ENCODE peak calls at places on chromosomes 12 and 14, in four cellular contexts. A is cardiac muscle cell, U is adrenal gland, E is PC-3. C is an unnamed sample. For H3K27me3, the result is how much of the 10 kb centered on the place peaks cover.

GRCh38 chr14:69351911-69352310 is 46.2 kb downstream of the ERH start:
- DNase-seq in A (no peak), U (no peak), E (no peak), C (no peak)

GRCh38 chr12:41188058-41188840 is at the start of gene PDZRN4:
- DNase-seq in E (no peak), U (peak), A (peak), C (no peak)

GRCh38 chr14:90534091-90534837 is 137.4 kb downstream of the CALM1 start:
- DNase-seq in E (no peak), A (peak), U (no peak), C (no peak)

GRCh38 chr14:61452452-61452851 is 131.1 kb downstream of the PRKCH start:
- DNase-seq in U (no peak), E (no peak), A (no peak), C (no peak)

GRCh38 chr14:93838253-93838652 is 50.0 kb upstream of the PRIMA1 start:
- DNase-seq in A (no peak), U (no peak), E (no peak), C (no peak)

GRCh38 chr12:125804660-125805059 is 739.4 kb downstream of the AACS start:
- DNase-seq in A (no peak), E (no peak), U (no peak), C (no peak)

GRCh38 chr12:87801860-87802720 is 227.1 kb downstream of the C12orf50 start:
- DNase-seq in U (no peak), A (peak), E (peak), C (no peak)

GRCh38 chr14:104855532-104856090 is 9.5 kb upstream of the CEP170B start:
- DNase-seq in U (no peak), A (no peak), E (no peak), C (no peak)

GRCh38 chr12:1878214-1878613 is 40.2 kb downstream of the CACNA2D4 start:
- DNase-seq in A (no peak), E (no peak), U (no peak), C (no peak)

GRCh38 chr14:33835677-33836076 is 115.2 kb downstream of the EGLN3 start:
- DNase-seq in E (no peak), A (no peak), U (no peak), C (no peak)

GRCh38 chr14:96245710-96246534 is 10.1 kb upstream of the BDKRB1 start:
- DNase-seq in A (peak), U (no peak), E (no peak), C (no peak)

GRCh38 chr14:66572836-66573235 is 64.9 kb downstream of the GPHN start:
- DNase-seq in A (peak), E (no peak), U (no peak), C (no peak)

GRCh38 chr14:96384053-96384452 is 7.9 kb upstream of the AK7 start:
- DNase-seq in U (no peak), E (no peak), A (no peak), C (no peak)

GRCh38 chr12:46371718-46372130 is 849 bp downstream of the SLC38A2 start:
- DNase-seq in A (peak), E (peak), U (peak), C (peak)

GRCh38 chr12:57803317-57803893 is 15.1 kb downstream of the AVIL start:
- DNase-seq in E (peak), U (peak), A (peak), C (peak)

GRCh38 chr14:93105362-93105761 is 10.4 kb downstream of the ITPK1 start:
- DNase-seq in E (peak), A (peak), U (peak), C (peak)

GRCh38 chr14:76408877-76409276 is 32.9 kb downstream of the ESRRB start:
- DNase-seq in U (no peak), A (no peak), E (no peak), C (no peak)

GRCh38 chr12:58364389-58365086 is 423.2 kb downstream of the ATP23 start:
- DNase-seq in A (peak), U (no peak), E (peak), C (no peak)

GRCh38 chr14:57533214-57533613 is 39.6 kb upstream of the CCDC198 start:
- DNase-seq in A (peak), E (peak), U (peak), C (peak)

GRCh38 chr12:53751336-53752191 is at the start of gene CISTR:
- DNase-seq in U (peak), A (no peak), E (no peak), C (peak)

GRCh38 chr12:113867258-113867657 is 98.9 kb downstream of the RBM19 start:
- DNase-seq in U (no peak), A (peak), E (peak), C (no peak)

DNA sequence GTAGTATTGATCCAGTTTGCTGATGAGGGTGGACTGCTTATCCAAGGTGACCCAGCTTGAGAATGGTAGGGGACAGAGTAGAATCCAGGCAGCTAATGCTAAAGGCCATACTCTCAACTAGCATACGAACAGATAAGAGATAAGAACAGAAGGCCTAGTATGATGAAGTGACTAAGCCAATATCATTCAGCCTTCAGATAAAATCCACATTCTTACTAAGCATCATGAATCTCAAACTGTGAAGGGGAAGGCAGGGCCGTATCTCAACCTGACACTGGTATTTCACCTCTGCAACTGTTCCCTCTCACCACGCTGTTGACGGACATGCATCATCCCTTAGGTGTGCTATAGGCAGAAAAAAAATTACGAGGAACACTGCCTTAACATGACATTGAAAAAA is 8.1 kb upstream of the CKAP4 start:
- DNase-seq in A (no peak), U (no peak), E (no peak), C (no peak)
- H3K27ac ChIP-seq in A (no peak), U (no peak), E (no peak), C (no peak)

DNA sequence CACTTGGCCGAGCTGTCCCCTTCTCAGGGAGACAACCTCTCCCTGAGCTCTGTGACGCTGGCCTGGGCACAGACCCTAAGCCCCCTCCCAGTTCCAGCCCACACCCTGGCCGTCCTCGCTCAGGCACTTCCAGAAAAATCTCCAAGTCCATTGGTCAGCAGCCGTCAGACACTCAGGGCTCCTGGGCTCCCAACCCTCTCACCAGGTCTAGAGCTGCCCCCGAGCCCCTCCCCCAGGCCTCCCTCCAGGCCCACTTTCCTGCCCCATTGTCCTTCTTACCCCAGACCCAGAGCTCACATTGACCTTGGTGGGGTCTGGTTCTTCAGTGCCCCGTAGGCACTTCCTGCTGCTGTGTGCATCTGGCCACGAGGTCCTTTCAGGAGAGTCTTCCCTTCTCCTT is 249.3 kb upstream of the RTL1 start:
- DNase-seq in A (no peak), E (no peak), U (no peak), C (no peak)
- H3K27me3 ChIP-seq in A (under half), E (under half), U (under half), C (under half)

DNA sequence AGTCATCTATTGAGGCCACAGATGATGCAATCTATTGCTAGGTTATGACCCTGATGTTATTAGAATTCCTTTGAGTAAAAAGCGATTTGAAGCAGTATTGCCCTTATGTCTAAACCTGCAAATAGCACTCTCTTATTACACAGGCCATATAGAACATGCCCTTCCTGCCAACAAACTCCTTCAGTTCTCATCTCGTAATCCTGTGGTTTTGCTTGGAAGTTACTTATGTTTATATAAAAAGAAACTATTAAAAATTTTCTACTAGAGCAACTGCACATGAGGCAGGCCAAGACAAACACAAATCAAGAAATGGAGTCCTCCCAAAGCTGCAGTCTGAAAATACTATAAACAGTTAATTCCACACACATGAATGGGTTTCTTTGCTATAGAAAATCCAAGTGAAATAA is 1200.2 kb downstream of the LRFN5 start:
- DNase-seq in U (no peak), A (peak), E (peak), C (no peak)
- H3K27ac ChIP-seq in U (no peak), A (no peak), E (peak), C (no peak)

DNA sequence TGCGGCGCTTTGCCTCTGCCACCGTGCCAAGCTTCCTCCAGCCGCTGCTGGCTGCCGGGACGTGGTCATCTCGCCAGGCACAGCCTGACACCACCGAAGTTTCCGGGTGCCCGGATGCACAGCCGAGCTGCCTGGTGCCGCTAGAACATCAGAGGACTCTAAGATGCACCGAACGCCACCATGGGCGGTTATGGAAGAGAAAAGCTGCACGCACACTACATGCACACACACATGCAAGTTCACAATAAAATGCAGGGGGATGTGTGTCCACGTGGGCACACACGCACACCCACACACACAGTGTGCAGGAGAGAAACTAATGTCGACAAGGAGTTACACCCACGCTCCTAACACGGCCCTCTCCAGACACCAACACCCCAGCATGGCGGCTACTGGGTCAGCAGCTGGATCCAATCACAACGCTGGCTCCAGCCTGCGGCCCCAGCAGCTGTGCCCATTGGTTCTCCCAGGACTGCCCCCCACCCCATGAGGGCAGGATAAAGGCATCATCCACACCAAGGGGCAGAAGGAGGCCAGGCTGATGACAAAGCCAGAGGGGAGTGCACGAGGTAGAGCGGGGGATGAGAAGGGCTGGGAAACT is 82.7 kb downstream of the BCL11B start:
- DNase-seq in U (no peak), E (no peak), A (no peak), C (no peak)
- H3K27me3 ChIP-seq in U (under half), E (half or more), A (under half), C (under half)

GRCh38 chr12:116799955-116800354 is 61.8 kb downstream of the RNFT2 start:
- DNase-seq in E (no peak), A (no peak), U (no peak), C (no peak)

GRCh38 chr12:116804051-116804450 is 65.9 kb downstream of the RNFT2 start:
- DNase-seq in A (no peak), U (no peak), E (no peak), C (no peak)

GRCh38 chr12:116800918-116801317 is 62.8 kb downstream of the RNFT2 start:
- DNase-seq in U (no peak), E (no peak), A (no peak), C (no peak)

GRCh38 chr12:116803018-116803736 is 65.1 kb downstream of the RNFT2 start:
- DNase-seq in E (no peak), A (no peak), U (no peak), C (no peak)

GRCh38 chr12:116802018-116802417 is 63.9 kb downstream of the RNFT2 start:
- DNase-seq in U (no peak), E (no peak), A (no peak), C (no peak)
- H3K27ac ChIP-seq in U (no peak), E (no peak), A (no peak), C (no peak)

GRCh38 chr12:3363608-3364007 is 127.4 kb upstream of the PRMT8 start:
- DNase-seq in A (no peak), E (no peak), U (no peak), C (no peak)
- H3K27me3 ChIP-seq in A (half or more), E (under half), U (under half), C (under half)

DNA sequence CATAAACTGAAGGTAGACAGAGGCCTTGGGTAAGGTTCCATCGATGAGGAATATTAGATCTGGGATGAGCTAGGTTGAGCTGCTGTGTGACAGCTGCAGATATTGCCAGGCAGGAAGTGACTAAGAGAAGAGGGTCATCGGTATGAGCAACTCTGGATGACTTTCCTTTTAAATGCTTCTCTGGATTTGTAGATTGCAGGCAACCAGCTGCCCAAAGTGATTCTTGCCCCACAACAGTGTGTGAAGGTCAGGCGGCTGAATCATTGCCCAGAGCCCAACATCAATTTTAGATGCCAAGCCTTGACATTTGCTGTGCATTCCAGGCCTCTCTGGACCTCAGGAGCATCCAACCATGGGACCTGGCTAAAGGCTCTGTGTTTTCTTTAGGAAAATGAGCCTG is 255.9 kb downstream of the DPF3 start:
- DNase-seq in E (peak), U (peak), A (peak), C (no peak)
- H3K27ac ChIP-seq in E (peak), U (no peak), A (no peak), C (no peak)

C was measured in body of pancreas.